ENCODE peak calls at places on chromosomes 3 and 15, in four cellular contexts. One of them, this sample, is unnamed.

GRCh38 chr15:81783586-81783985 is 262.2 kb downstream of the MEX3B start:
- DNase-seq in OCI-LY7: no peak
- DNase-seq in MM.1S: no peak
- DNase-seq in GM23338: no peak
- DNase-seq in this sample: no peak

GRCh38 chr3:195044411-195044810 is 226.5 kb downstream of the XXYLT1 start:
- DNase-seq in OCI-LY7: no peak
- DNase-seq in MM.1S: no peak
- DNase-seq in GM23338: no peak
- DNase-seq in this sample: no peak

GRCh38 chr3:156643729-156644389 is 30.5 kb upstream of the TIPARP start:
- DNase-seq in GM23338: peak; percentile 15
- DNase-seq in MM.1S: no peak
- DNase-seq in OCI-LY7: no peak
- DNase-seq in this sample: no peak

GRCh38 chr15:25641762-25642161 is 202.9 kb upstream of the UBE3A start:
- DNase-seq in GM23338: no peak
- DNase-seq in OCI-LY7: no peak
- DNase-seq in MM.1S: no peak
- DNase-seq in this sample: no peak

GRCh38 chr3:184525337-184526157 is 36.0 kb upstream of the EPHB3 start:
- DNase-seq in MM.1S: no peak
- DNase-seq in OCI-LY7: no peak
- DNase-seq in GM23338: peak; percentile 97
- DNase-seq in this sample: no peak

GRCh38 chr3:48966876-48967361 is 23.1 kb upstream of the P4HTM start:
- DNase-seq in GM23338: no peak
- DNase-seq in MM.1S: no peak
- DNase-seq in OCI-LY7: no peak
- DNase-seq in this sample: no peak

GRCh38 chr15:79028411-79028964 is 62.1 kb downstream of the RASGRF1 start:
- DNase-seq in GM23338: peak; percentile 80
- DNase-seq in MM.1S: peak; percentile 59
- DNase-seq in OCI-LY7: peak; percentile 68
- DNase-seq in this sample: peak; percentile 71

GRCh38 chr3:79255696-79256095 is 512.1 kb downstream of the ROBO1 start:
- DNase-seq in OCI-LY7: no peak
- DNase-seq in MM.1S: no peak
- DNase-seq in GM23338: no peak
- DNase-seq in this sample: no peak

GRCh38 chr15:39581501-39582285 is 814 bp downstream of the THBS1 start:
- DNase-seq in GM23338: peak; percentile 73
- DNase-seq in MM.1S: peak; percentile 16
- DNase-seq in OCI-LY7: no peak
- DNase-seq in this sample: peak; percentile 76

DNA sequence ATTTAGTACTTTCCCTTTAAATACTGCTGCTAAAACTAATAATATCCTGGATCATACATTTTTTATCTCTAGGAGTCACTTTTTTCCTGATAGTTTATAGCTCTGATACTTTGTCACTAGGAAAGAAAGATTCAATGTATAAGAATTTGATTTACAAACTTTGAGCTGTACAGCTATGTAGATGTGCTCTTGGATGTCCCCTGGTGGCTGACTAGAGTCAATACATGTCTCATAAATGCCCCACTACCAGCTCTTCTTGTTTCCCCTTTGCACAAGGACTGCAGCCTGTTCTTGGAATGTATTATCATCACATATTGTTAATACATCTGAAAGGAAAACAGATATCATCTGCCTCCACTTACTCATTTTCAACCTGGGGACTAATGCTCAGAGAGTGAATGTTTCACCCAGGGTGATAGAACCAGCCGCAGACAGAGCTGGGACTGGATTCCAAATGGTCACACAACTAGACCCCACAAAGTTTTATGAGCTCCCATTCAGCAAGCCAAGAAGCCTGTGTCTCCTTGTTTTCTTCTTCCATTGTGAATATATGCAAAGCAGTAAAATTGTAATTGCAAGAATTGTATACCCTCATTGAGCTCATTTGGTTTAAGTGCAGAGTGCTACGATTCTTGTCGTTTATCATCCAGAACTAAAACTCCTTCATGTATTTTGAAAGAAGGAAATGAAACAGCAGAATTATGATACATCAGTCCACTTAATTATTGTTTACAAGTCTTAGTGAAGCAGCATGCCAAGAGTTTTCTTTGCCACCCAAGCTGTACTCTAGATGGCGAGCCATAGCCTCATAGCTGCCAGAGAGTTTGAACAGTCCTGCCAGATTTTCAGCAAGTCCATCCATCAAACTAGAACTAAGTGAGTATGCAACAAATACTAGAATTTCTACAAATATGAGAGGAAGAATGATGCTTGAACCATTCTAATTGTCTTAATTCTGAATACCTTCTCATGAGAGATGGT is 261.6 kb upstream of the LMCD1 start:
- DNase-seq in OCI-LY7: peak; percentile 56
- DNase-seq in GM23338: peak; percentile 74
- DNase-seq in MM.1S: peak; percentile 21
- DNase-seq in this sample: peak; percentile 66
- TF ChIP-seq EZH2phosphoT487 in OCI-LY7: no peak
- TF ChIP-seq EZH2phosphoT487 in GM23338: no peak
- TF ChIP-seq EZH2phosphoT487 in MM.1S: no peak
- TF ChIP-seq EZH2phosphoT487 in this sample: no peak

GRCh38 chr3:46681387-46681786 is 12.1 kb downstream of the ALS2CL start:
- DNase-seq in GM23338: no peak
- DNase-seq in OCI-LY7: no peak
- DNase-seq in MM.1S: no peak
- DNase-seq in this sample: no peak

GRCh38 chr3:46679681-46680080 is 13.8 kb downstream of the ALS2CL start:
- DNase-seq in OCI-LY7: no peak
- DNase-seq in MM.1S: no peak
- DNase-seq in GM23338: no peak
- DNase-seq in this sample: no peak

GRCh38 chr3:46682156-46682555 is 11.3 kb downstream of the ALS2CL start:
- DNase-seq in GM23338: no peak
- DNase-seq in OCI-LY7: no peak
- DNase-seq in MM.1S: no peak
- DNase-seq in this sample: no peak

GRCh38 chr3:46678280-46678679 is 15.2 kb downstream of the ALS2CL start:
- DNase-seq in OCI-LY7: no peak
- DNase-seq in GM23338: no peak
- DNase-seq in MM.1S: no peak
- DNase-seq in this sample: no peak

DNA sequence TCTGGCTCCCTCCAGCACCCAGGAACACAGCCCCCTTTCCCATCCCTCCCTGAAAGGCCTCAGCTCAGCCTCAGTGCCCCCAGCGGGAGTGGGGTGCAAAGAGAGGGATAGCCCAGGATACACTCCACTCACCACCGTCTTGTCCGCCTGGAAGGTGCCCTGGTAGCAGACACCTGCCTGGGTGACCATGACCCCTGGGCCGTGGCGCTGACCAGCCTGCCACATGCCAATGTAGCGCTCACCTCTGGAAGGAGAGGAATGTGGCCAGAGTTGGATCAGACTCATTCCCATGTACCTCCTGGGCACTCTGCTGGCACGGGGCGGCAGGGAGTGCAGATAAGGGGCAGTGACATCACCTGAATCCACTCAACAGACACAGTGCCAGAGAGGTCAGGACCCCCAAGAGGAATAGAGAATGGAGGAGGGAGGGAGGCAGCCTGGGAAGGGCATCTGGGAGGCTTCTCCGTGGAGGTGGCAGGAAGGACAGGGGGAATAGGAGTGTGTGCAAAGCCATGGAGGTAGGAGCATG is 13.1 kb downstream of the ALS2CL start:
- DNase-seq in GM23338: no peak
- DNase-seq in MM.1S: no peak
- DNase-seq in OCI-LY7: no peak
- DNase-seq in this sample: no peak
- TF ChIP-seq EZH2phosphoT487 in GM23338: no peak
- TF ChIP-seq EZH2phosphoT487 in MM.1S: no peak
- TF ChIP-seq EZH2phosphoT487 in OCI-LY7: no peak
- TF ChIP-seq EZH2phosphoT487 in this sample: no peak

GRCh38 chr15:31842532-31843195 is 187.7 kb upstream of the CHRNA7 start:
- DNase-seq in GM23338: no peak
- DNase-seq in MM.1S: no peak
- DNase-seq in OCI-LY7: no peak
- DNase-seq in this sample: no peak
- TF ChIP-seq EZH2phosphoT487 in GM23338: no peak
- TF ChIP-seq EZH2phosphoT487 in MM.1S: no peak
- TF ChIP-seq EZH2phosphoT487 in OCI-LY7: no peak
- TF ChIP-seq EZH2phosphoT487 in this sample: no peak

GRCh38 chr3:151327571-151328198 is 1.7 kb downstream of the P2RY13 start:
- DNase-seq in MM.1S: no peak
- DNase-seq in GM23338: peak; percentile 51
- DNase-seq in OCI-LY7: peak; percentile 35
- DNase-seq in this sample: peak; percentile 64
- TF ChIP-seq EZH2phosphoT487 in MM.1S: no peak
- TF ChIP-seq EZH2phosphoT487 in GM23338: no peak
- TF ChIP-seq EZH2phosphoT487 in OCI-LY7: no peak
- TF ChIP-seq EZH2phosphoT487 in this sample: no peak

GRCh38 chr3:40504636-40505430 is 1.0 kb upstream of the ZNF620 start:
- DNase-seq in MM.1S: no peak
- DNase-seq in OCI-LY7: no peak
- DNase-seq in GM23338: no peak
- DNase-seq in this sample: peak; percentile 97
- TF ChIP-seq EZH2phosphoT487 in MM.1S: no peak
- TF ChIP-seq EZH2phosphoT487 in OCI-LY7: no peak
- TF ChIP-seq EZH2phosphoT487 in GM23338: no peak
- TF ChIP-seq EZH2phosphoT487 in this sample: no peak

GRCh38 chr15:52808441-52808840 is 18.3 kb upstream of the ONECUT1 start:
- DNase-seq in MM.1S: no peak
- DNase-seq in GM23338: no peak
- DNase-seq in OCI-LY7: no peak
- DNase-seq in this sample: no peak
- TF ChIP-seq EZH2phosphoT487 in MM.1S: no peak
- TF ChIP-seq EZH2phosphoT487 in GM23338: no peak
- TF ChIP-seq EZH2phosphoT487 in OCI-LY7: no peak
- TF ChIP-seq EZH2phosphoT487 in this sample: no peak

GRCh38 chr3:52232279-52233107 is 6.5 kb downstream of the TWF2 start:
- DNase-seq in OCI-LY7: no peak
- DNase-seq in GM23338: no peak
- DNase-seq in MM.1S: no peak
- DNase-seq in this sample: no peak

GRCh38 chr3:52233968-52234367 is 5.0 kb downstream of the TWF2 start:
- DNase-seq in OCI-LY7: no peak
- DNase-seq in MM.1S: no peak
- DNase-seq in GM23338: no peak
- DNase-seq in this sample: no peak

GRCh38 chr3:52233108-52233591 is 5.8 kb downstream of the TWF2 start:
- DNase-seq in GM23338: no peak
- DNase-seq in OCI-LY7: no peak
- DNase-seq in MM.1S: no peak
- DNase-seq in this sample: no peak

GRCh38 chr3:52236424-52236886 is 2.5 kb downstream of the TWF2 start:
- DNase-seq in MM.1S: no peak
- DNase-seq in OCI-LY7: no peak
- DNase-seq in GM23338: no peak
- DNase-seq in this sample: no peak

DNA sequence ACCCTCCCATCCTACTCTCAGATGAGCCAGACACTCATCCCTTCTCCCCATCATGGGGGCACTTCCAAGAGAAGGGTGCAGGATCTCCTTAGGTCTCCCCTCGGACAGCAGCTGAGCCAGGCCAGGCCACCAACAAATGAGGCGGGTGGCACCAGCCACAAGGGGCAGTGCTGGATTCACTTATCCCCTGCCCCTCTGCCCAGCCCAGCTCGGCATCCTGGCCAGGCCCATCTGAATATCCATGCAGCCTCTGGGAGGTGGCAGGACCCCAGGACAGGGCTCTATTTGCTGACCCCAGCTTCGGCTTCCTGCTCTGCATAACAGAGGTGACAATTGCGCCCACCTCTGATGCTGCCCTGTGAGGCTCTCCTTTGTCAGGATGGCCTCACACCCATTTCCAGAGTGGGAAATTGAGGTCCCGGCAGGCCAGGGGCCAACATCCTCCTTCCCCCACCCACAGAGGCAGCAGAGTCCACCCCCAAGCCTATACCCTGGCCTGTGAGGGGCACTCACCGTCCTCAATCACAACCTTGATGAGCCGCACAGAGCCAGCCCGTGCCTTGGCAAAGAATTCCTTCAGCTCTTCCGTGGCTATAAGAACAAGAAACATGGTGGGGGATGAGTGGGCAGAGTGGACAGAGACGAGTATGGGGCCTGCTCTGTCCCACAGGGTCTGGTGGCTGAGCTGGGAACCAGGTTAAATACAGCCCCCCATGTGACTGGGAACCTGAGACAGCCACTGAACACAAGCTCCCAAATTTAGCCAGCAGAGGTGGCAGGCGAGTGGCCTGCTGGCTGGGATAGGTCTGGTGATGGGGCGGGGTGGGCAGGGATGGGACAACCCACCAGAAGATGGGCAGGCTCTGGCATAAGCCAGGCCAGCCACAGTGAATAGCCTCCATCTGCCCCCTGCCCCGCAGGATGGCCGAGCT is 4.2 kb downstream of the TWF2 start:
- DNase-seq in MM.1S: no peak
- DNase-seq in OCI-LY7: no peak
- DNase-seq in GM23338: no peak
- DNase-seq in this sample: no peak
- TF ChIP-seq EZH2phosphoT487 in MM.1S: no peak
- TF ChIP-seq EZH2phosphoT487 in OCI-LY7: no peak
- TF ChIP-seq EZH2phosphoT487 in GM23338: no peak
- TF ChIP-seq EZH2phosphoT487 in this sample: no peak

This sample was measured in PC-3.